ENCODE peak calls at places on chromosomes 13 and 19, in seven cellular contexts. O is H1; J is A172; A is hypothalamus; G is nucleus accumbens; M is NCI-H69; Q is effector CD4-positive, alpha-beta T cell. W is an unnamed sample.

GRCh38 chr13:57748096-57748495 is 116.6 kb downstream of the PCDH17 start:
- DNase-seq in M (no peak), J (no peak), A (no peak), O (no peak), Q (no peak), G (no peak), W (no peak)

GRCh38 chr13:113926301-113926761 is 47.5 kb downstream of the C13orf46 start:
- DNase-seq in Q (no peak), A (no peak), M (no peak), J (no peak), O (no peak), G (no peak), W (no peak)

GRCh38 chr19:38079926-38080380 is 144.1 kb downstream of the DPF1 start:
- DNase-seq in G (no peak), O (no peak), A (no peak), J (peak), Q (no peak), M (peak), W (no peak)

GRCh38 chr13:73230714-73231113 is 171.9 kb downstream of the KLF5 start:
- DNase-seq in Q (no peak), M (no peak), J (no peak), G (no peak), O (no peak), A (no peak), W (no peak)

GRCh38 chr13:27919934-27920676 is at the start of gene PDX1:
- DNase-seq in M (peak), Q (no peak), O (no peak), A (no peak), J (no peak), G (no peak), W (no peak)

GRCh38 chr13:75258159-75258782 is 223.7 kb downstream of the TBC1D4 start:
- DNase-seq in Q (no peak), A (no peak), O (no peak), J (peak), M (peak), G (no peak), W (no peak)

GRCh38 chr13:36163303-36163702 is 32.1 kb upstream of the DCLK1 start:
- DNase-seq in O (no peak), M (peak), A (no peak), J (no peak), G (no peak), Q (no peak), W (no peak)

GRCh38 chr13:85031771-85032170 is 767.4 kb downstream of the SLITRK6 start:
- DNase-seq in J (peak), O (no peak), A (no peak), M (no peak), Q (no peak), G (no peak), W (no peak)

GRCh38 chr19:50779504-50780457 is 9.5 kb downstream of the GPR32 start:
- DNase-seq in Q (no peak), O (no peak), A (no peak), J (no peak), M (peak), G (peak), W (no peak)

GRCh38 chr19:15213715-15214381 is 13.1 kb upstream of the NOTCH3 start:
- DNase-seq in G (no peak), O (no peak), A (no peak), J (no peak), Q (no peak), M (no peak), W (no peak)

GRCh38 chr19:39078436-39079200 is 5.5 kb upstream of the ACP7 start:
- DNase-seq in M (no peak), O (no peak), G (peak), J (peak), A (no peak), Q (no peak), W (no peak)

GRCh38 chr13:42320375-42320787 is 48.4 kb downstream of the AKAP11 start:
- DNase-seq in M (no peak), J (no peak), A (no peak), O (no peak), Q (no peak), G (no peak), W (no peak)

GRCh38 chr19:16261584-16262370 is 62.8 kb upstream of the KLF2 start:
- DNase-seq in O (no peak), J (no peak), A (no peak), M (no peak), Q (no peak), G (no peak), W (no peak)

GRCh38 chr13:111339366-111340143 is 19.1 kb downstream of the TEX29 start:
- DNase-seq in A (no peak), O (no peak), M (no peak), J (no peak), Q (no peak), G (no peak), W (peak)

GRCh38 chr19:43784981-43785808 is 4.4 kb upstream of the KCNN4 start:
- DNase-seq in Q (peak), M (peak), J (peak), O (no peak), G (peak), A (no peak), W (no peak)

GRCh38 chr13:101570410-101570809 is 117.9 kb downstream of the ITGBL1 start:
- DNase-seq in A (no peak), J (peak), O (no peak), G (no peak), M (no peak), Q (no peak), W (no peak)

GRCh38 chr19:31330237-31330636 is 19.0 kb downstream of the TSHZ3 start:
- DNase-seq in O (no peak), Q (no peak), G (no peak), A (no peak), M (no peak), J (no peak), W (no peak)

GRCh38 chr19:1955171-1956142 is 14.5 kb downstream of the CSNK1G2 start:
- DNase-seq in M (no peak), Q (no peak), A (no peak), G (peak), O (no peak), J (no peak), W (no peak)

GRCh38 chr13:72163671-72164070 is 296.7 kb upstream of the DACH1 start:
- DNase-seq in G (no peak), Q (no peak), J (peak), O (no peak), M (peak), A (no peak), W (no peak)

GRCh38 chr13:77029436-77029835 is 2.5 kb upstream of the FBXL3 start:
- DNase-seq in J (no peak), G (no peak), O (no peak), A (no peak), Q (no peak), M (no peak), W (no peak)

GRCh38 chr13:75801388-75801787 is 165.3 kb downstream of the LMO7 start:
- DNase-seq in O (no peak), J (no peak), A (no peak), G (no peak), M (no peak), Q (no peak), W (no peak)

GRCh38 chr13:48730971-48731658 is 77.4 kb downstream of the CYSLTR2 start:
- DNase-seq in O (no peak), Q (no peak), G (peak), J (peak), M (peak), A (no peak), W (no peak)

GRCh38 chr13:110433014-110433413 is 125.9 kb downstream of the COL4A2 start:
- DNase-seq in G (no peak), A (no peak), O (no peak), M (no peak), J (no peak), Q (no peak), W (no peak)

GRCh38 chr19:8552810-8553209 is 24.4 kb downstream of the MYO1F start:
- DNase-seq in M (peak), A (no peak), J (peak), Q (no peak), G (no peak), O (peak), W (no peak)

GRCh38 chr13:52837850-52838249 is 10.6 kb downstream of the PCDH8 start:
- DNase-seq in J (peak), A (no peak), O (no peak), M (no peak), G (no peak), Q (no peak), W (no peak)

GRCh38 chr19:47508721-47509120 is 6.1 kb downstream of the NAPA start:
- DNase-seq in A (no peak), J (no peak), O (no peak), M (no peak), Q (no peak), G (no peak), W (no peak)

GRCh38 chr19:46932346-46932745 is 71.5 kb downstream of the ARHGAP35 start:
- DNase-seq in O (no peak), G (no peak), J (peak), A (no peak), Q (no peak), M (no peak), W (no peak)

GRCh38 chr13:40087021-40088002 is 431.9 kb downstream of the COG6 start:
- DNase-seq in A (no peak), J (no peak), M (peak), G (no peak), O (no peak), Q (no peak), W (no peak)

GRCh38 chr13:49086711-49087110 is 111.0 kb downstream of the FNDC3A start:
- DNase-seq in A (no peak), J (peak), M (no peak), O (no peak), G (no peak), Q (no peak), W (no peak)

GRCh38 chr13:98785968-98786367 is 33.5 kb upstream of the SLC15A1 start:
- DNase-seq in A (no peak), Q (no peak), O (no peak), J (no peak), M (no peak), G (no peak), W (no peak)

GRCh38 chr13:45321230-45321629 is 19.8 kb downstream of the TPT1 start:
- DNase-seq in O (no peak), Q (no peak), J (no peak), M (no peak), A (no peak), G (peak), W (no peak)

GRCh38 chr13:41622545-41623429 is 165.4 kb downstream of the RGCC start:
- DNase-seq in M (no peak), O (no peak), Q (no peak), A (no peak), J (peak), G (no peak), W (peak)

GRCh38 chr13:113981201-113981605 is 7.3 kb upstream of the C13orf46 start:
- DNase-seq in A (peak), J (peak), G (no peak), O (no peak), Q (no peak), M (peak), W (peak)